ENCODE peak calls at places on chromosomes 16 and 17, in four cellular contexts. G is K562, Y is HepG2, H is GM12878. P is an unnamed sample.

GRCh38 chr16:67675579-67675935 is 8.9 kb downstream of the C16orf86 start:
- DNase-seq in G (no peak), H (no peak), Y (no peak), P (no peak)

GRCh38 chr17:31907342-31907975 is 6.0 kb upstream of the UTP6 start:
- DNase-seq in G (no peak), H (no peak), Y (no peak), P (no peak)

GRCh38 chr16:84095466-84095865 is 21.3 kb downstream of the MBTPS1 start:
- DNase-seq in H (no peak), G (no peak), Y (no peak), P (no peak)

GRCh38 chr16:8859913-8860881 is 8.6 kb downstream of the CARHSP1 start:
- DNase-seq in G (no peak), H (no peak), Y (peak), P (no peak)

GRCh38 chr17:42127414-42127813 is 4.8 kb downstream of the HSPB9 start:
- DNase-seq in H (no peak), G (no peak), Y (no peak), P (no peak)

GRCh38 chr17:49887744-49888360 is 40.0 kb upstream of the TAC4 start:
- DNase-seq in H (no peak), G (no peak), Y (no peak), P (no peak)

GRCh38 chr17:67578058-67578457 is 139.7 kb upstream of the NOL11 start:
- DNase-seq in H (peak), G (no peak), Y (no peak), P (no peak)

GRCh38 chr17:68318103-68318991 is 27.1 kb downstream of the ARSG start:
- DNase-seq in H (no peak), G (no peak), Y (peak), P (no peak)

GRCh38 chr17:46984341-46984740 is 5.3 kb upstream of the RPRML start:
- DNase-seq in Y (no peak), G (no peak), H (no peak), P (no peak)

GRCh38 chr16:50632927-50633800 is 47.9 kb downstream of the SNX20 start:
- DNase-seq in G (no peak), H (no peak), Y (no peak), P (no peak)

GRCh38 chr17:63189930-63190329 is 223.9 kb downstream of the TANC2 start:
- DNase-seq in Y (no peak), G (no peak), H (no peak), P (no peak)

GRCh38 chr17:17004251-17004996 is 32.5 kb upstream of the TNFRSF13B start:
- DNase-seq in Y (no peak), G (no peak), H (no peak), P (no peak)

GRCh38 chr17:15123593-15124590 is 141.2 kb downstream of the PMP22 start:
- DNase-seq in H (no peak), Y (no peak), G (no peak), P (no peak)

GRCh38 chr17:48215583-48216139 is 108.1 kb downstream of the SNX11 start:
- DNase-seq in H (no peak), G (peak), Y (peak), P (peak)

GRCh38 chr17:49523706-49524472 is 28.8 kb downstream of the NGFR start:
- DNase-seq in Y (no peak), G (no peak), H (no peak), P (peak)

GRCh38 chr17:61510991-61511390 is 58.8 kb downstream of the TBX4 start:
- DNase-seq in G (no peak), H (no peak), Y (no peak), P (no peak)

GRCh38 chr17:78474631-78475146 is 96.2 kb downstream of the PGS1 start:
- DNase-seq in H (peak), Y (no peak), G (no peak), P (no peak)

GRCh38 chr16:81645303-81645702 is 133.8 kb upstream of the PLCG2 start:
- DNase-seq in H (no peak), G (no peak), Y (no peak), P (no peak)

DNA sequence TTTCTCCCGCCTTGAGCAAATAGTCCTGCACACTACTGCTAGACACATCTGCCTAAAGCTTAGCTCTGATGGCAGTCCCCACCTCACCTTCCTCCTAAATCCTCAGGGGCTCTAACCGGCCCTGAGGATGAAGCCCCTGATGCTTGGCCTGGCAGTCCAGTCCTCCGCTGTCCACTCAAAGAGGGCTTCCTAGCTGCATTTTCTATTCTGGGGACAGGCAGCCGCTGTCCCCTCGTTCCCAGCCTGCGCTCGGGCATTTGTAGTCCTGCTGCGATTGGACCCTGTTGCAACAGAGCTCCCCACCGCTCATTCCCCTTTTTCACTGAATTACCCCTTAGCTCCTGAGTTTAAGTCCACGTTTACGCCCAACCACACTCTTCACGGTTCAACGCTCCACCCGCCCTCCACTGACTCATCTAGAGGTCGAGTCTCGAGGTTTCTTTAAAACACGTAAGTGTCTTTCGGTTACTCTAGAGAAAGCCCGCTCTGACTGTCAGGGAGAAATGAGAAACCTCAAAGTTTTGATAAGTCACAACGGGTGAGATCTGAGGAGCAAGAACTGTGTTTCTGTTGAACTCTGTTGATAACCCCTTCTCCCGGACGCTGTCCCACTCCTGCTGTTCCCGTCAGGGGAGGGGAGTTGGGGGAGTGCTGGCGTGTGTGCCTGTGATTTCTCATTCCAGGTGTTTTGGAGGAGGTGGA is 4.5 kb downstream of the CCR7 start:
- DNase-seq in G (peak), Y (no peak), H (peak), P (peak)
- TF ChIP-seq TCF7 in G (peak), Y (no peak), H (no peak), P (no peak)

GRCh38 chr17:71412803-71413202 is 708.0 kb upstream of the SOX9 start:
- DNase-seq in H (no peak), G (no peak), Y (no peak), P (no peak)
- TF ChIP-seq TCF7 in H (no peak), G (no peak), Y (no peak), P (no peak)

GRCh38 chr17:57498443-57498842 is 242.1 kb downstream of the MSI2 start:
- DNase-seq in H (no peak), Y (no peak), G (no peak), P (no peak)

GRCh38 chr17:57494446-57494845 is 238.1 kb downstream of the MSI2 start:
- DNase-seq in Y (no peak), H (no peak), G (no peak), P (no peak)

GRCh38 chr17:57493625-57494024 is 237.3 kb downstream of the MSI2 start:
- DNase-seq in G (no peak), Y (no peak), H (no peak), P (no peak)

GRCh38 chr17:57493171-57493570 is 236.8 kb downstream of the MSI2 start:
- DNase-seq in H (no peak), Y (no peak), G (no peak), P (no peak)

GRCh38 chr17:57496382-57496781 is 240.1 kb downstream of the MSI2 start:
- DNase-seq in G (no peak), Y (no peak), H (no peak), P (no peak)
- TF ChIP-seq TCF7 in G (no peak), Y (no peak), H (no peak), P (no peak)

GRCh38 chr17:65856865-65857264 is 295.4 kb upstream of the AXIN2 start:
- DNase-seq in H (no peak), G (no peak), Y (no peak), P (no peak)
- TF ChIP-seq TCF7 in H (no peak), G (no peak), Y (no peak), P (no peak)

GRCh38 chr16:16045879-16046278 is 96.5 kb downstream of the ABCC1 start:
- DNase-seq in Y (no peak), H (no peak), G (no peak), P (peak)
- TF ChIP-seq TCF7 in Y (no peak), H (no peak), G (no peak), P (no peak)